ENCODE peak calls at places on chromosomes 7 and 10, in seven cellular contexts. M is dorsolateral prefrontal cortex; D is astrocyte of the hippocampus; R is NCI-H1694; E is activated CD4-positive, CD25-positive, alpha-beta regulatory T cell; F is anterior cingulate cortex; X is HT1080. H is an unnamed sample.

GRCh38 chr7:106289848-106290247 is 5.1 kb upstream of the NAMPT start:
- DNase-seq in X (no peak), R (no peak), M (no peak), F (no peak), E (no peak), D (peak), H (no peak)

GRCh38 chr10:71812016-71812912 is 38.8 kb downstream of the PSAP start:
- DNase-seq in F (no peak), X (peak), E (peak), R (peak), M (peak), D (peak), H (peak)

GRCh38 chr7:151400626-151401315 is 9.1 kb downstream of the WDR86 start:
- DNase-seq in F (no peak), X (no peak), R (no peak), M (no peak), D (no peak), E (no peak), H (no peak)

GRCh38 chr10:50809596-50809995 is 69.9 kb downstream of the ASAH2B start:
- DNase-seq in F (no peak), D (no peak), E (no peak), X (peak), R (no peak), M (no peak), H (no peak)

GRCh38 chr7:25951414-25952276 is 200.4 kb upstream of the NFE2L3 start:
- DNase-seq in E (no peak), X (no peak), M (no peak), R (no peak), F (no peak), D (peak), H (no peak)

GRCh38 chr7:134546903-134547737 is 1.8 kb upstream of the AKR1B15 start:
- DNase-seq in X (peak), R (peak), M (peak), D (peak), E (peak), F (no peak), H (peak)

GRCh38 chr10:44011603-44011981 is 362.9 kb upstream of the ZNF32 start:
- DNase-seq in D (no peak), E (no peak), F (no peak), M (no peak), X (no peak), R (no peak), H (no peak)

GRCh38 chr7:2255145-2256139 is 13.4 kb downstream of the NUDT1 start:
- DNase-seq in D (peak), M (no peak), F (no peak), E (no peak), R (no peak), X (peak), H (no peak)

GRCh38 chr7:103991406-103991805 is 1.9 kb upstream of the RELN start:
- DNase-seq in R (no peak), X (no peak), D (no peak), F (no peak), E (no peak), M (no peak), H (no peak)

GRCh38 chr7:134371536-134371935 is 54.8 kb upstream of the SLC35B4 start:
- DNase-seq in M (no peak), E (no peak), D (no peak), X (no peak), F (no peak), R (no peak), H (peak)

GRCh38 chr7:862157-862556 is 14.2 kb upstream of the GET4 start:
- DNase-seq in F (no peak), D (no peak), E (no peak), M (no peak), R (no peak), X (no peak), H (no peak)

GRCh38 chr7:3897430-3898385 is 596.7 kb downstream of the SDK1 start:
- DNase-seq in E (peak), M (no peak), R (no peak), F (no peak), X (peak), D (peak), H (no peak)

GRCh38 chr10:117993166-117993565 is 53.6 kb downstream of the RAB11FIP2 start:
- DNase-seq in M (no peak), F (no peak), X (no peak), R (no peak), E (no peak), D (no peak), H (no peak)

GRCh38 chr10:60299390-60299778 is 90.3 kb downstream of the ANK3 start:
- DNase-seq in X (no peak), M (no peak), R (no peak), F (no peak), D (no peak), E (no peak), H (no peak)

GRCh38 chr7:131843862-131844261 is 287.4 kb upstream of the PODXL start:
- DNase-seq in F (no peak), D (peak), M (no peak), X (peak), R (peak), E (no peak), H (no peak)

GRCh38 chr10:103491729-103492364 is 1.7 kb upstream of the NEURL1 start:
- DNase-seq in F (no peak), D (peak), M (no peak), R (no peak), X (peak), E (no peak), H (no peak)

GRCh38 chr7:8204674-8205377 is 57.1 kb downstream of the ICA1 start:
- DNase-seq in E (no peak), X (no peak), M (no peak), R (no peak), D (no peak), F (no peak), H (no peak)

GRCh38 chr10:33612551-33612950 is 278.1 kb upstream of the NRP1 start:
- DNase-seq in X (peak), E (no peak), R (no peak), D (peak), M (no peak), F (no peak), H (no peak)

GRCh38 chr10:103911021-103911459 is 6.9 kb downstream of the STN1 start:
- DNase-seq in F (no peak), E (peak), R (no peak), D (no peak), X (no peak), M (no peak), H (no peak)

GRCh38 chr7:100827330-100828226 is at the start of gene EPHB4:
- DNase-seq in R (no peak), F (no peak), M (no peak), E (no peak), X (peak), D (peak), H (no peak)

GRCh38 chr10:124265776-124266467 is 152.8 kb downstream of the OAT start:
- DNase-seq in M (no peak), X (no peak), D (no peak), F (no peak), E (no peak), R (no peak), H (no peak)

GRCh38 chr10:88565072-88565471 is 18.0 kb downstream of the RNLS start:
- DNase-seq in F (no peak), R (peak), X (peak), D (peak), M (no peak), E (no peak), H (no peak)

GRCh38 chr10:121974535-121975294 is at the start of gene NSMCE4A:
- DNase-seq in D (peak), X (peak), M (peak), F (peak), E (peak), R (peak), H (peak)

GRCh38 chr10:14617125-14617524 is 157.6 kb downstream of the FAM107B start:
- DNase-seq in X (no peak), E (no peak), D (no peak), M (no peak), F (no peak), R (no peak), H (no peak)

GRCh38 chr7:2982831-2983230 is 60.8 kb downstream of the CARD11 start:
- DNase-seq in E (peak), F (no peak), M (no peak), R (no peak), X (no peak), D (no peak), H (no peak)